ENCODE peak calls at places on chromosome 12, in five cellular contexts. One of them, this sample, is unnamed.

GRCh38 chr12:977163-977562 is 13.9 kb upstream of the ERC1 start:
- DNase-seq in hepatocyte: no peak
- DNase-seq in astrocyte: no peak
- DNase-seq in K562: no peak
- DNase-seq in HCT116: no peak
- DNase-seq in this sample: no peak

GRCh38 chr12:118109088-118109487 is 5.3 kb upstream of the VSIG10 start:
- DNase-seq in K562: no peak
- DNase-seq in HCT116: no peak
- DNase-seq in astrocyte: no peak
- DNase-seq in hepatocyte: no peak
- DNase-seq in this sample: no peak

GRCh38 chr12:27468241-27468640 is 21.7 kb downstream of the SMCO2 start:
- DNase-seq in astrocyte: no peak
- DNase-seq in K562: no peak
- DNase-seq in HCT116: no peak
- DNase-seq in hepatocyte: no peak
- DNase-seq in this sample: no peak

GRCh38 chr12:71771069-71771468 is 16.4 kb downstream of the RAB21 start:
- DNase-seq in HCT116: no peak
- DNase-seq in K562: no peak
- DNase-seq in hepatocyte: no peak
- DNase-seq in astrocyte: no peak
- DNase-seq in this sample: no peak

GRCh38 chr12:45568808-45569207 is 160.7 kb upstream of the ARID2 start:
- DNase-seq in HCT116: no peak
- DNase-seq in hepatocyte: no peak
- DNase-seq in astrocyte: no peak
- DNase-seq in K562: no peak
- DNase-seq in this sample: no peak

GRCh38 chr12:5124401-5124800 is 80.7 kb downstream of the KCNA5 start:
- DNase-seq in HCT116: no peak
- DNase-seq in K562: no peak
- DNase-seq in hepatocyte: no peak
- DNase-seq in astrocyte: no peak
- DNase-seq in this sample: no peak

GRCh38 chr12:2119266-2119665 is 66.5 kb downstream of the CACNA1C start:
- DNase-seq in hepatocyte: no peak
- DNase-seq in K562: no peak
- DNase-seq in HCT116: no peak
- DNase-seq in astrocyte: no peak
- DNase-seq in this sample: no peak

GRCh38 chr12:53987748-53988147 is 2.8 kb downstream of the HOXC10 start:
- DNase-seq in K562: peak
- DNase-seq in astrocyte: no peak
- DNase-seq in HCT116: no peak
- DNase-seq in hepatocyte: no peak
- DNase-seq in this sample: no peak

DNA sequence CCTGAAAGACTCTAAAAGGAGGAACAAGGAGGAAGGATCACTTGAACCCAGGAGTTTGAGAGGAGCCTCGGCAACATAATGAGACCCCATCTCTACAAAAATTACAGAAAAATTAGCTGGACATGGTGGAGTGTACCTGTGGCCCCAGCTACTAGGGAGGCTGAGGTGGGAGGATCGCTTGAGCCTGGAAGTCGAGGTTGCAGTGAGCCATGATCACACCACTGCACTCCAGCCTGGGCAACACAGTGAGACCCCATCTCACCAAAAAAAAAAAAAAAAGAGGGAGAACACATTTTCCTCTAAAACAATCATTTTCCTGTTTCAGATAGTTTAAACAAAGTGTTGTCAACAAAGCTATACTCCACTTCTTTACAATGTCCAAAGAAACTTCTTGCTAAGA is 5.2 kb downstream of the HCAR1 start:
- DNase-seq in K562: no peak
- DNase-seq in hepatocyte: no peak
- DNase-seq in astrocyte: no peak
- DNase-seq in HCT116: no peak
- DNase-seq in this sample: no peak
- H3K4me2 ChIP-seq in K562: no peak
- H3K4me2 ChIP-seq in hepatocyte: peak
- H3K4me2 ChIP-seq in astrocyte: peak
- H3K4me2 ChIP-seq in HCT116: peak
- H3K4me2 ChIP-seq in this sample: no peak

DNA sequence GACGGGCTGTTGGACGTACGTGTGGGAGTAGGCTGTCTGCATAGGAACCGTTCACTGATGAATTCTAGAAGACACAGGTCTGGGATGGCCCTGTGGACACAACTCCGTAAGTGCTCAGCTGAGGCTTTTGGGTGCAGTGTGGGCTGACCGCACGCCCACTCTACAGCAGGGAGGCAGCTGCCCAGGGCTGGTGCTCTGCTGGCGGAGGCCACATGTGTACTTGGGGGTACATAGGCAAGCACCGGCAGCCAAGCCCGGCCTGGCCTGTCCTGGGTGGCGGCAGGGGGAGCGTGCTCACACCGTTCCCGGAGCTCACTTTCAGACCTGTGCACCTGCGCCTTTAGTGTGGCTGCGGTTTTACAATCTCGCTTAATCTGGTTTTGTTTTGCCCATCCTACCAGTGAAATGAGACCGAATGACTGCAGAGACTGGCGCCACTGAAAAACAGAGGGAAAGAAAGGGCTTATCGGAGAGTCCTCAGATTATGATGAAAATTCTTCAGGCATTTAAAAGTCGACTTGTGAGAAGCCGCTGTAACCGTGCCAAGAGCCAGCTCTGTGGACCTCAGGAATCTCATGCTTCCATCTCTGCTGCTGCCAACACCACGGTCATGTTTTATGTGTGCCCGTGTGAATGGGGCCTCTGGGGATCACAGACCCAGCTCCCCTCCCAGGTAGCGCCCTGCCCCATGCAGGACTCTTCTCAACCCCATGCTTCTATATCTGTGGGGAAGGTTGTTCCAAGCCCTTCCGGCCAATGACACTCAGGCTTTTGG is 45.8 kb downstream of the SSH1 start:
- DNase-seq in K562: no peak
- DNase-seq in astrocyte: peak
- DNase-seq in HCT116: no peak
- DNase-seq in hepatocyte: no peak
- DNase-seq in this sample: no peak
- H3K27ac ChIP-seq in K562: no peak
- H3K27ac ChIP-seq in astrocyte: peak
- H3K27ac ChIP-seq in HCT116: no peak
- H3K27ac ChIP-seq in hepatocyte: no peak
- H3K27ac ChIP-seq in this sample: no peak

GRCh38 chr12:51821423-51822260 is 26.9 kb downstream of the FIGNL2 start:
- DNase-seq in K562: no peak
- DNase-seq in astrocyte: no peak
- DNase-seq in hepatocyte: no peak
- DNase-seq in HCT116: no peak
- DNase-seq in this sample: peak

GRCh38 chr12:51819851-51820720 is 28.4 kb downstream of the FIGNL2 start:
- DNase-seq in K562: no peak
- DNase-seq in astrocyte: no peak
- DNase-seq in hepatocyte: no peak
- DNase-seq in HCT116: no peak
- DNase-seq in this sample: peak

GRCh38 chr12:51822956-51823355 is 25.6 kb downstream of the FIGNL2 start:
- DNase-seq in astrocyte: no peak
- DNase-seq in K562: no peak
- DNase-seq in HCT116: no peak
- DNase-seq in hepatocyte: no peak
- DNase-seq in this sample: no peak

GRCh38 chr12:51822261-51822616 is 26.3 kb downstream of the FIGNL2 start:
- DNase-seq in K562: no peak
- DNase-seq in HCT116: no peak
- DNase-seq in astrocyte: no peak
- DNase-seq in hepatocyte: no peak
- DNase-seq in this sample: no peak

GRCh38 chr12:51820721-51821422 is 27.6 kb downstream of the FIGNL2 start:
- DNase-seq in astrocyte: peak
- DNase-seq in hepatocyte: no peak
- DNase-seq in K562: peak
- DNase-seq in HCT116: no peak
- DNase-seq in this sample: peak
- TF ChIP-seq EZH2 in astrocyte: no peak
- TF ChIP-seq EZH2 in hepatocyte: no peak
- TF ChIP-seq EZH2 in K562: no peak
- TF ChIP-seq EZH2 in HCT116: no peak
- TF ChIP-seq EZH2 in this sample: no peak

DNA sequence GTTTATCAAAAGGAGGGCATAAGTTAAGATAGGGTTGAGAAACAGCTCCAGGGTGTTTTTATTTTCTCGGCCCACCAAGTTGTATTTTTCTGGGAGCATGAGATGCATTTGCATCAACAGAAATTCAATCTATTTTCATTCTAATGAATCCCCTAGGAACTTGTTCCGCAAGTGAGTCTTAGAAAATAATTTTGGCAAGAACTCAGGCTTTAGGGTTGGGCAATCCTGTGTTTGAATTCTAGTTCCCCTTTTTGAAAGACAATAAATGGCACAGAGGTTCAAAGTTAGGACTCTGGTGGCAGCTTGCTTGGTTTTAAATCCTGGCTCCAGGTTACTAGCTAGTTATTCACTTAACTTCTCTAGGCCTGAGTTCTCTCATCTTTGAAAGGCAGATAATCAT is 23.7 kb downstream of the SLC5A8 start:
- DNase-seq in hepatocyte: no peak
- DNase-seq in astrocyte: no peak
- DNase-seq in K562: no peak
- DNase-seq in HCT116: no peak
- DNase-seq in this sample: no peak
- H3K4me2 ChIP-seq in hepatocyte: no peak
- H3K4me2 ChIP-seq in astrocyte: no peak
- H3K4me2 ChIP-seq in K562: no peak
- H3K4me2 ChIP-seq in HCT116: no peak
- H3K4me2 ChIP-seq in this sample: no peak